ENCODE peak calls at places on chromosome 15, in nine cellular contexts. U is breast epithelium, H is fibroblast of pulmonary artery, T is AG04450, I is CD14-positive monocyte, R is RWPE1, B is psoas muscle, X is BJ, G is fibroblast of the aortic adventitia. Q is an unnamed sample.

GRCh38 chr15:50051811-50052419 is 67.1 kb downstream of the ATP8B4 start:
- DNase-seq in T (peak), B (peak), H (peak), R (peak), I (peak), U (peak), X (peak), G (peak), Q (peak)

GRCh38 chr15:47846911-47847310 is 129.6 kb downstream of the SEMA6D start:
- DNase-seq in U (no peak), T (no peak), B (no peak), H (no peak), I (no peak), R (no peak), X (no peak), G (no peak), Q (no peak)

GRCh38 chr15:90571063-90571541 is 41.4 kb downstream of the CRTC3 start:
- DNase-seq in R (no peak), T (no peak), I (peak), G (peak), X (peak), U (peak), B (peak), H (no peak), Q (no peak)

GRCh38 chr15:101303408-101303807 is 8.4 kb upstream of the SNRPA1 start:
- DNase-seq in H (no peak), I (no peak), R (no peak), T (no peak), B (no peak), G (no peak), U (no peak), X (no peak), Q (no peak)

GRCh38 chr15:84878504-84878903 is 6.0 kb upstream of the SLC28A1 start:
- DNase-seq in I (no peak), R (peak), G (peak), X (peak), H (peak), B (peak), U (peak), T (peak), Q (peak)

GRCh38 chr15:33089878-33090757 is 104.4 kb downstream of the FMN1 start:
- DNase-seq in G (peak), B (no peak), R (peak), U (no peak), H (peak), X (no peak), T (peak), I (no peak), Q (no peak)

GRCh38 chr15:83993591-83993990 is 242.0 kb upstream of the GOLGA6L4 start:
- DNase-seq in H (peak), R (no peak), I (no peak), G (peak), U (no peak), X (no peak), B (no peak), T (no peak), Q (no peak)

GRCh38 chr15:79682851-79683288 is 213.9 kb downstream of the MTHFS start:
- DNase-seq in G (peak), X (peak), R (peak), I (no peak), H (peak), U (no peak), B (no peak), T (no peak), Q (no peak)

GRCh38 chr15:31391687-31392671 is 65.3 kb downstream of the KLF13 start:
- DNase-seq in H (peak), G (peak), R (peak), B (peak), T (peak), I (peak), U (peak), X (no peak), Q (peak)

GRCh38 chr15:58064119-58065010 is 1.1 kb downstream of the ALDH1A2 start:
- DNase-seq in T (no peak), U (no peak), X (no peak), H (peak), I (no peak), R (no peak), B (no peak), G (no peak), Q (no peak)

DNA sequence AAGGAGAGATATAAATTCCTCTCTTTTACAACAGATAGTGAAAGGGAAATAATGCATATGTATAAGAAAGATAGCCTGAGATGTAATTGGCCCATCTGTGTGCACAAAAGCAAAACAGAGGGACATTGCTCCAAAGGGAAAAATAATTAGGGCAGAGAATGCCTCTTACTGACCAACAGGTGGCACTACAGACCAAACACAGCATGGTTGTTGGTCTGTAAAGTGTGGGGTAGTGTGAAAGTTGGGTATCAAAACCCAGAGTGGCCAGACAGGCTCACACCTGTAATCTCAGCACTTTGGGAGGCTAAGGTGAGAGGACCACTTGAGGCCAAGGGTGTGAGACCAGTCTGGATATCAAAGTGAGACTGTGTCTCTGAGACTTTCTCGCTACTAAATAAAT is 4.5 kb upstream of the TLNRD1 start:
- DNase-seq in T (no peak), G (no peak), B (no peak), H (peak), X (no peak), I (no peak), R (no peak), U (no peak), Q (no peak)
- TF ChIP-seq CTCF in T (peak), G (peak), B (peak), H (peak), X (peak), I (peak), R (no peak), U (no peak), Q (no peak)

GRCh38 chr15:59104602-59104911 is 389 bp upstream of the CCNB2 start:
- DNase-seq in H (no peak), T (no peak), B (no peak), U (no peak), I (no peak), R (no peak), X (no peak), G (no peak), Q (no peak)

GRCh38 chr15:59111267-59111666 is 6.3 kb downstream of the CCNB2 start:
- DNase-seq in T (no peak), R (no peak), H (no peak), G (no peak), I (no peak), X (no peak), B (no peak), U (no peak), Q (no peak)

GRCh38 chr15:59104912-59105732 is at the start of gene CCNB2:
- DNase-seq in X (peak), U (peak), B (peak), R (peak), T (peak), G (peak), H (peak), I (peak), Q (peak)

GRCh38 chr15:59105839-59106238 is 893 bp downstream of the CCNB2 start:
- DNase-seq in G (no peak), X (no peak), B (no peak), I (no peak), H (no peak), U (no peak), R (peak), T (no peak), Q (no peak)
- TF ChIP-seq CTCF in G (peak), X (peak), B (no peak), I (no peak), H (peak), U (no peak), R (peak), T (peak), Q (no peak)

DNA sequence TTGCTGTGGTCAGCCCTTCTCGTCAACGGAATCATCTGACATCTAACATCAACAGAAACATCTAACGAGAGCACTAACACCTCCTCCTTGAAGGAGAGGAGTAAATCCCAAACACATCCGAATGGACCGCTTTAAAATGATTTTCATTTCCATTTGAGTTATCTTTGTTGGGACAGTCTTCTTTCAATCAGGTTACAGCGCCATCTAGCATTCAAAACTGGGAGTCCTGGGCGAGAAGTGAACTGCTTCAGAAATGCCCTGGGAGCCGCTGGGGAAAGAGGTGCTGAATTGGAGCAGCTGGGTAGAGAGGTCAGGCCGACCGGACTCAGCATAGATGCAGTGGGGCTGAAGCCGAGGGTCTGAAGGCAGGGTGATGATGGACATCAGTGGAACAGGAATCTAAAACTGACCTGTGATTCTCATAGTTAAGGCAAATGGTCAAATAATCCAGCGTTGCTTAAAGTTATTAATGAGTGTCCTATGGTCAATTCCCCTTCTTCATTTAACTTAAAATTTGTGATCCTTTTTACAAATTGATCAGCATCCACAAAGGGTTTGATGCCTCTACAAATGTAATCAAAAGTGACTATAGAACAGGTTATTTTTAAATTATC is 170.0 kb upstream of the NDN start:
- DNase-seq in R (peak), B (peak), G (no peak), X (no peak), H (peak), I (no peak), T (no peak), U (no peak), Q (no peak)
- TF ChIP-seq CTCF in R (peak), B (peak), G (no peak), X (peak), H (peak), I (no peak), T (peak), U (no peak), Q (peak)

DNA sequence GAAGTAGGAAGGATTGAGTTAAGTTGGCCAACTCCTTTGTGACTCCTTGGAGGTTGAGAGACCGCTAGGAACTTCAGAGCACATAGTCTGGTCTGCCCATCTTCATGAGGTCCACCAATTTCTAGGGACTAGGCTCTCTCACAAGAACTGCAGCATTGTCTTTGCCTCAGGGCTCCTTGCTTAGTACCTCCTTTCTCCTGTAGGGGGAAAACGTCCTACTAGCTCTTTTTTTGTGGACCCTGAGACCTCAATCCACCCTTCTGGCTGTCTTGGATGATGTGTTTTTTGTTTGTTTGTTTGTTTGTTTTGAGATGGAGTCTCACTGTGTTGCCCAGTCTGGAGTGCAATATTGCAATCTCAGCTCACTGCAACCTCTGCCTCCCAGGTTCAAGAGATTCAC is 21.6 kb downstream of the REC114 start:
- DNase-seq in U (no peak), G (no peak), B (no peak), R (no peak), X (no peak), T (no peak), I (no peak), H (no peak), Q (no peak)
- TF ChIP-seq CTCF in U (no peak), G (peak), B (no peak), R (no peak), X (peak), T (peak), I (peak), H (peak), Q (peak)

GRCh38 chr15:64209680-64210334 is 47.0 kb upstream of the PPIB start:
- DNase-seq in T (peak), I (no peak), X (no peak), R (peak), H (peak), G (peak), U (no peak), B (no peak), Q (no peak)
- TF ChIP-seq CTCF in T (peak), I (peak), X (peak), R (peak), H (peak), G (peak), U (peak), B (peak), Q (peak)

DNA sequence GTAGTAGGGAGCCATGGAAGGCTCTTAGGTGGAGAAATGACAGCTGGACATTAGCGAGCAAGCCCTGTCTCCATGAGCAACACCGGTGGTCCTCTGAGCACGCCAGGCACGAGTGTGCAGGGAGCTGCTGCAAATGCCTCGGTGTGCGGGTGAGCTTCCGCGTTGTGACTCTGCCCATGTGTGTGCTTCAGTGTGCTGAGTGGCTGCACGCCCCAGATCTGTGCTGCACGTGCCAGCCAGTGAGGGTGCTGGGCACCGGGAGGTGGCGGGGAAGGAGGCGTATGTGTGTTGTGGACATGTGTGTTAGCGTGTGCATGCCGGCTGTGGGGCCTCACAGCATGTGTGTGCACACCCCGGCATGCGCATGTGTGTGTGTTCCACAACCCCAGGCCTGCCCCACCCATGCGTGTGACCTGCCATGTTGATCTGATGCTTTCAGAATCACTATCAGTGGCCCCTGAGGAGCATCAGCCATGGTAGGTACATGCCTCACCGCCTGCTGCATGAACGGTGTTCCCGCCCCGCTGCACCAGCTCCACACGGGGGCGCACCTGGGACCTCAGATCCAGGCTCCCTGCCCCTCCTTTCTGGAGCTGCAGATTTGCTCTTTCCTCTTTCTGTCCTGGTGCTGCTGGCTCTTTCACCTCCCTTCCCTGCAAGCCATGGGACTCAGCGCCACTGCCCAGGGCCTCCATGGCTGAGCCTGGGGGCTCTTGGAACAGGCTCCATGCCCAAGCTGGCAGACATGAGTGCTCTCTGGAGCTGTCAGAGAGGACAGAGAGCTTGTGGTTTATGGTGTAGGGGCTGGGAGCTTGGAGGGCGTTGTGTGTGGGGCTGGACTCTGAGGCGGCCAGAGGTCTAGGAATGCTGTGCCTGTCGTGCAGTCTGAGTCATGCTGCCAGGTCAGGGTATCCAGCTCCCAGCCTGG is 169.4 kb downstream of the TBC1D2B start:
- DNase-seq in G (no peak), T (no peak), X (no peak), B (no peak), H (peak), U (no peak), R (no peak), I (no peak), Q (no peak)
- TF ChIP-seq CTCF in G (no peak), T (peak), X (peak), B (no peak), H (peak), U (peak), R (peak), I (peak), Q (no peak)

Q was measured in mesothelial cell of epicardium.